ENCODE peak calls at places on chromosomes 5 and 9, in four cellular contexts. One of them, this sample, is unnamed.

GRCh38 chr9:20382460-20383071 is 239.7 kb downstream of the MLLT3 start:
- DNase-seq in A549: no peak
- DNase-seq in transverse colon: no peak
- DNase-seq in prostate gland: no peak
- DNase-seq in this sample: peak

GRCh38 chr9:72703574-72703973 is 182.2 kb downstream of the TMC1 start:
- DNase-seq in A549: no peak
- DNase-seq in transverse colon: no peak
- DNase-seq in prostate gland: no peak
- DNase-seq in this sample: no peak

GRCh38 chr5:42423285-42424152 is at the start of gene GHR:
- DNase-seq in A549: peak
- DNase-seq in transverse colon: peak
- DNase-seq in prostate gland: peak
- DNase-seq in this sample: peak

GRCh38 chr9:27145143-27145542 is 36.1 kb downstream of the TEK start:
- DNase-seq in A549: no peak
- DNase-seq in transverse colon: no peak
- DNase-seq in prostate gland: no peak
- DNase-seq in this sample: no peak

GRCh38 chr5:141654298-141654697 is 3.1 kb upstream of the FCHSD1 start:
- DNase-seq in A549: no peak
- DNase-seq in transverse colon: no peak
- DNase-seq in prostate gland: no peak
- DNase-seq in this sample: no peak

GRCh38 chr5:150116667-150117395 is 30.5 kb upstream of the CSF1R start:
- DNase-seq in A549: no peak
- DNase-seq in transverse colon: no peak
- DNase-seq in prostate gland: no peak
- DNase-seq in this sample: no peak

GRCh38 chr5:173643964-173644363 is 27.5 kb upstream of the BOD1 start:
- DNase-seq in A549: no peak
- DNase-seq in transverse colon: no peak
- DNase-seq in prostate gland: no peak
- DNase-seq in this sample: no peak

GRCh38 chr5:110842948-110843347 is 104.1 kb downstream of the SLC25A46 start:
- DNase-seq in A549: no peak
- DNase-seq in transverse colon: no peak
- DNase-seq in prostate gland: no peak
- DNase-seq in this sample: no peak

GRCh38 chr5:109830955-109831502 is 141.3 kb downstream of the MAN2A1 start:
- DNase-seq in A549: no peak
- DNase-seq in transverse colon: no peak
- DNase-seq in prostate gland: no peak
- DNase-seq in this sample: peak

GRCh38 chr9:96222132-96222531 is 79.8 kb downstream of the HSD17B3 start:
- DNase-seq in A549: no peak
- DNase-seq in transverse colon: no peak
- DNase-seq in prostate gland: no peak
- DNase-seq in this sample: no peak

GRCh38 chr5:144189800-144190429 is 19.2 kb downstream of the KCTD16 start:
- DNase-seq in A549: peak
- DNase-seq in transverse colon: peak
- DNase-seq in prostate gland: no peak
- DNase-seq in this sample: no peak

GRCh38 chr5:140295414-140295813 is 7.5 kb downstream of the PFDN1 start:
- DNase-seq in A549: no peak
- DNase-seq in transverse colon: peak
- DNase-seq in prostate gland: peak
- DNase-seq in this sample: no peak

GRCh38 chr5:145554399-145554798 is 280.7 kb downstream of the PRELID2 start:
- DNase-seq in A549: no peak
- DNase-seq in transverse colon: no peak
- DNase-seq in prostate gland: no peak
- DNase-seq in this sample: no peak

GRCh38 chr5:92927291-92927778 is 653.7 kb downstream of the NR2F1-AS1 start:
- DNase-seq in A549: no peak
- DNase-seq in transverse colon: no peak
- DNase-seq in prostate gland: no peak
- DNase-seq in this sample: no peak

GRCh38 chr9:79257215-79257614 is 314.6 kb upstream of the TLE4 start:
- DNase-seq in A549: no peak
- DNase-seq in transverse colon: no peak
- DNase-seq in prostate gland: no peak
- DNase-seq in this sample: no peak

GRCh38 chr9:75504721-75505120 is 385.8 kb upstream of the PCSK5 start:
- DNase-seq in A549: no peak
- DNase-seq in transverse colon: no peak
- DNase-seq in prostate gland: no peak
- DNase-seq in this sample: no peak

GRCh38 chr5:159214486-159215271 is 5.3 kb upstream of the RNF145 start:
- DNase-seq in A549: no peak
- DNase-seq in transverse colon: no peak
- DNase-seq in prostate gland: no peak
- DNase-seq in this sample: no peak

GRCh38 chr9:78097541-78097940 is 65.9 kb upstream of the GNAQ start:
- DNase-seq in A549: no peak
- DNase-seq in transverse colon: no peak
- DNase-seq in prostate gland: no peak
- DNase-seq in this sample: no peak

GRCh38 chr9:98642661-98643312 is 65.9 kb downstream of the GABBR2 start:
- DNase-seq in A549: no peak
- DNase-seq in transverse colon: no peak
- DNase-seq in prostate gland: no peak
- DNase-seq in this sample: no peak

GRCh38 chr5:96144289-96144688 is 182.6 kb upstream of the ELL2 start:
- DNase-seq in A549: no peak
- DNase-seq in transverse colon: peak
- DNase-seq in prostate gland: peak
- DNase-seq in this sample: no peak

GRCh38 chr9:125630436-125630835 is 76.6 kb downstream of the MAPKAP1 start:
- DNase-seq in A549: no peak
- DNase-seq in transverse colon: no peak
- DNase-seq in prostate gland: no peak
- DNase-seq in this sample: no peak

GRCh38 chr5:31639488-31640011 is 619 bp downstream of the PDZD2 start:
- DNase-seq in A549: no peak
- DNase-seq in transverse colon: no peak
- DNase-seq in prostate gland: no peak
- DNase-seq in this sample: no peak

GRCh38 chr9:116157436-116158138 is 4.0 kb downstream of the PAPPA start:
- DNase-seq in A549: peak
- DNase-seq in transverse colon: no peak
- DNase-seq in prostate gland: no peak
- DNase-seq in this sample: no peak

GRCh38 chr5:135578685-135579341 is at the start of gene CXCL14:
- DNase-seq in A549: no peak
- DNase-seq in transverse colon: peak
- DNase-seq in prostate gland: peak
- DNase-seq in this sample: no peak

GRCh38 chr9:126150411-126151030 is 176.1 kb upstream of the MVB12B start:
- DNase-seq in A549: no peak
- DNase-seq in transverse colon: no peak
- DNase-seq in prostate gland: no peak
- DNase-seq in this sample: no peak

GRCh38 chr5:73496984-73497457 is 1.2 kb upstream of the BTF3 start:
- DNase-seq in A549: peak
- DNase-seq in transverse colon: no peak
- DNase-seq in prostate gland: no peak
- DNase-seq in this sample: peak

GRCh38 chr5:164741376-164741775 is 1236.0 kb downstream of the MAT2B start:
- DNase-seq in A549: no peak
- DNase-seq in transverse colon: no peak
- DNase-seq in prostate gland: no peak
- DNase-seq in this sample: no peak

GRCh38 chr5:36768450-36768849 is 108.1 kb upstream of the NIPBL start:
- DNase-seq in A549: no peak
- DNase-seq in transverse colon: no peak
- DNase-seq in prostate gland: no peak
- DNase-seq in this sample: no peak

GRCh38 chr5:19258686-19259085 is 729.3 kb downstream of the CDH18 start:
- DNase-seq in A549: no peak
- DNase-seq in transverse colon: no peak
- DNase-seq in prostate gland: no peak
- DNase-seq in this sample: peak

GRCh38 chr5:126521130-126521529 is 73.9 kb downstream of the ALDH7A1 start:
- DNase-seq in A549: no peak
- DNase-seq in transverse colon: no peak
- DNase-seq in prostate gland: no peak
- DNase-seq in this sample: no peak

GRCh38 chr5:121550989-121551388 is 300.7 kb upstream of the FTMT start:
- DNase-seq in A549: no peak
- DNase-seq in transverse colon: no peak
- DNase-seq in prostate gland: no peak
- DNase-seq in this sample: no peak

GRCh38 chr9:19517202-19517942 is 108.6 kb downstream of the ACER2 start:
- DNase-seq in A549: no peak
- DNase-seq in transverse colon: no peak
- DNase-seq in prostate gland: no peak
- DNase-seq in this sample: no peak

GRCh38 chr5:131635755-131636479 is 888 bp upstream of the RAPGEF6 start:
- DNase-seq in A549: peak
- DNase-seq in transverse colon: no peak
- DNase-seq in prostate gland: no peak
- DNase-seq in this sample: no peak

GRCh38 chr9:112170235-112170634 is 4.9 kb downstream of the SUSD1 start:
- DNase-seq in A549: no peak
- DNase-seq in transverse colon: peak
- DNase-seq in prostate gland: no peak
- DNase-seq in this sample: peak

GRCh38 chr9:23730364-23730763 is 95.7 kb downstream of the ELAVL2 start:
- DNase-seq in A549: no peak
- DNase-seq in transverse colon: no peak
- DNase-seq in prostate gland: no peak
- DNase-seq in this sample: no peak

GRCh38 chr5:23991406-23991805 is 484.0 kb downstream of the PRDM9 start:
- DNase-seq in A549: no peak
- DNase-seq in transverse colon: no peak
- DNase-seq in prostate gland: no peak
- DNase-seq in this sample: no peak

DNA sequence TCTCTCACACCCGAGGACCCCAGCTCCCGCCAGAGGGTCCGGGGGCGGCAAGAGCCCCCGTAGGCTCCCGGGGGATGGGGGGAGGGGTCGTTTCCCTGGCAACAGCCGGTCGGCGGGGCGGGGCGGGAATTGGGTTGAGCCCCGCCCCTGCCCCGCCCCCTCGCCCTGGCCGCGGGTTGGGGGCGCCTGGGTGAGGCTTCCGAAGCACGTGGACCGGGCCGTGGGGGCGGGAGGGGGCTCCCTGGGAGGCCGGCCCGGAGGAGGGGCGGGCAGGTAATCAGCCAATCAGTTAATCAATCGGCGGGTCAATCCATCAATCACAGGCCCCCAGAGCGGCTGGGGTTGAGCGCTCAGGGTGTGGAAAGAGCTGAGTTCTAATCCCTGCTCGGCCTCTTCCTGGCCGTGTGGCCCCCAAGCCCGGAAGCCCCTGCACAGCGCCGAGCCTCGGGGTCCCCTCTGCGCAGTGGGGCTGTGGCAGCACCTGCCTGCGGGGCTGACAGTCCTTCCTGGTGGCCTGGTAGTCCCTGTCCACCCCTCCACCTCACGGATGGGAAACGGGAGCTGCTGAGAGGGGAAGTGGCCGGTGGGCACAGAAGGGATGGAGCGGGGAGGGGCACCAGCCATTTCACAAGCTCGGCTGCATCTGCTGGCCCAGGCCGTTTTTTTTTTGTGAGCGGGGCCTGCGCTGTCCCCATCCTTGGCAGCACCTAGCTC is 174.3 kb upstream of the IER5L start:
- DNase-seq in A549: no peak
- DNase-seq in transverse colon: no peak
- DNase-seq in prostate gland: no peak
- DNase-seq in this sample: no peak
- H3K4me3 ChIP-seq in A549: peak
- H3K4me3 ChIP-seq in transverse colon: peak
- H3K4me3 ChIP-seq in prostate gland: peak
- H3K4me3 ChIP-seq in this sample: peak

GRCh38 chr5:153496835-153497234 is 6.4 kb downstream of the GRIA1 start:
- DNase-seq in A549: no peak
- DNase-seq in transverse colon: no peak
- DNase-seq in prostate gland: no peak
- DNase-seq in this sample: no peak
- TF ChIP-seq CTCF in A549: peak
- TF ChIP-seq CTCF in transverse colon: peak
- TF ChIP-seq CTCF in prostate gland: no peak
- TF ChIP-seq CTCF in this sample: peak

GRCh38 chr9:130662099-130662926 is 2.1 kb upstream of the PRDM12 start:
- DNase-seq in A549: no peak
- DNase-seq in transverse colon: no peak
- DNase-seq in prostate gland: no peak
- DNase-seq in this sample: no peak

GRCh38 chr9:130660326-130660682 is 4.1 kb upstream of the PRDM12 start:
- DNase-seq in A549: no peak
- DNase-seq in transverse colon: no peak
- DNase-seq in prostate gland: no peak
- DNase-seq in this sample: no peak

GRCh38 chr9:130661461-130662098 is 2.8 kb upstream of the PRDM12 start:
- DNase-seq in A549: no peak
- DNase-seq in transverse colon: no peak
- DNase-seq in prostate gland: no peak
- DNase-seq in this sample: no peak

GRCh38 chr9:130659699-130660248 is 4.6 kb upstream of the PRDM12 start:
- DNase-seq in A549: no peak
- DNase-seq in transverse colon: no peak
- DNase-seq in prostate gland: no peak
- DNase-seq in this sample: no peak

DNA sequence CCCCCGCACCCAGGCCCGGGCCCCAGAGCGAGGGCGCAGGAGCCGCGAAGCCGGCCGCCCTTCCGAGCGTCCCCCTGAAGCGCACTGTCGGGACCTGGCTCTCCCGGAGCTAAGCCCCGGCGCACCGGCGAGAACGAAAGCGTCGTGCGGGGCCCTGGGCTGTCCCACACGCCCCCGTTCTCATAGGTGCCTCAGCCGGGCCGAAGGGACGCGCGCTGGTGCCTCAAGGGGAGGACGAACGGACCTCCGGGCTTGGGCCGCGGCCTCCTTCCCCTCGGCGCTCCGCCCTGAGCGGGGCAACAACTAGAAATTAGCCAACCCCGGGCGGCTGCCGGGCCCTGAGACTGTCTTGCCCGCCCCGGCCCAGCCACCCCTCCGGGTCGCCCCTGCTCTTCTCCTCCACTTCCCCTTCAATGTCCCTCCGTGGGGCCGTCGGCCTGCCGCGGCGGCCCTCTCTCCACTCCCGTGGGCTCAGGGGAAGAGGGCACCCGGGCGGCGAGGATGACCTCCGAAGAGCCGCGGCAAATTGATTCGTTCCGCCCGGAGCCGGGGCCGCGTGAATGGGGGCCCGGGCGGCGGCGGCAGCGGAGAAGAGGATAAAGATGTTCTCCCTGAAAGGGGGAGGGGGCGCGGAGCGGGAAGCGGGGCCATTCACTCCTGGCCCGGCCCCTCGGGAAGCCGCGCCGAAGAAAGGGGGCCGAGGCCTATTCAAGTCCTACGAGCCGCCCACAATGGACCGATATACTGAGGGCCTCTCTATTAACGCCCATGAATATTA is 3.5 kb upstream of the PRDM12 start:
- DNase-seq in A549: no peak
- DNase-seq in transverse colon: no peak
- DNase-seq in prostate gland: no peak
- DNase-seq in this sample: no peak
- H3K4me3 ChIP-seq in A549: peak
- H3K4me3 ChIP-seq in transverse colon: peak
- H3K4me3 ChIP-seq in prostate gland: peak
- H3K4me3 ChIP-seq in this sample: no peak

GRCh38 chr9:131567910-131568309 is 22.6 kb downstream of the PRRT1B start:
- DNase-seq in A549: no peak
- DNase-seq in transverse colon: no peak
- DNase-seq in prostate gland: no peak
- DNase-seq in this sample: no peak
- TF ChIP-seq CTCF in A549: no peak
- TF ChIP-seq CTCF in transverse colon: no peak
- TF ChIP-seq CTCF in prostate gland: no peak
- TF ChIP-seq CTCF in this sample: no peak